ENCODE peak calls at places on chromosomes 7 and 10, in six cellular contexts. X is K562, Z is SK-N-SH, Y is GM12878, M is H1, T is HCT116. I is an unnamed sample.
A peak's percentile ranks its signal among the peaks of the same experiment; 100 is the strongest.

GRCh38 chr10:102115775-102116174 is 4.4 kb downstream of the LDB1 start:
- DNase-seq in Y (no peak), X (no peak), Z (no peak), M (no peak), T (no peak), I (no peak)

GRCh38 chr10:966466-967235 is 21.6 kb upstream of the GTPBP4 start:
- DNase-seq in Y (no peak), T (no peak), X (no peak), Z (no peak), M (no peak), I (no peak)

GRCh38 chr7:114622189-114622588 is 207.6 kb downstream of the FOXP2 start:
- DNase-seq in Z (no peak), M (no peak), Y (no peak), X (no peak), T (no peak), I (no peak)

GRCh38 chr7:2084331-2084730 is 148.4 kb downstream of the MAD1L1 start:
- DNase-seq in T (no peak), X (no peak), Y (no peak), Z (no peak), M (no peak), I (no peak)

GRCh38 chr7:23482686-23483085 is 12.4 kb upstream of the IGF2BP3 start:
- DNase-seq in T (no peak), M (no peak), Y (no peak), Z (no peak), X (no peak), I (no peak)

GRCh38 chr10:135601-136464 is 578 bp downstream of the ZMYND11 start:
- DNase-seq in Y (no peak), Z (peak; percentile 75), X (peak; percentile 43), T (no peak), M (peak; percentile 73), I (peak; percentile 65)

GRCh38 chr10:57849726-57850357 is 417.9 kb downstream of the IPMK start:
- DNase-seq in Y (no peak), X (no peak), M (no peak), Z (peak; percentile 1), T (no peak), I (no peak)

GRCh38 chr7:3861371-3861770 is 560.3 kb downstream of the SDK1 start:
- DNase-seq in X (no peak), T (no peak), M (no peak), Y (no peak), Z (no peak), I (no peak)

GRCh38 chr10:99520040-99520803 is 12.5 kb upstream of the NKX2-3 start:
- DNase-seq in Z (peak; percentile 15), M (peak; percentile 60), T (no peak), X (no peak), Y (no peak), I (no peak)

GRCh38 chr7:37971491-37971890 is 51.1 kb downstream of the EPDR1 start:
- DNase-seq in Z (no peak), T (no peak), X (no peak), M (no peak), Y (no peak), I (no peak)

GRCh38 chr7:37982423-37982822 is 62.0 kb downstream of the EPDR1 start:
- DNase-seq in T (no peak), X (no peak), Y (no peak), M (no peak), Z (no peak), I (no peak)

GRCh38 chr7:37973915-37974314 is 53.5 kb downstream of the EPDR1 start:
- DNase-seq in M (no peak), X (peak; percentile 41), Z (no peak), T (no peak), Y (no peak), I (no peak)

DNA sequence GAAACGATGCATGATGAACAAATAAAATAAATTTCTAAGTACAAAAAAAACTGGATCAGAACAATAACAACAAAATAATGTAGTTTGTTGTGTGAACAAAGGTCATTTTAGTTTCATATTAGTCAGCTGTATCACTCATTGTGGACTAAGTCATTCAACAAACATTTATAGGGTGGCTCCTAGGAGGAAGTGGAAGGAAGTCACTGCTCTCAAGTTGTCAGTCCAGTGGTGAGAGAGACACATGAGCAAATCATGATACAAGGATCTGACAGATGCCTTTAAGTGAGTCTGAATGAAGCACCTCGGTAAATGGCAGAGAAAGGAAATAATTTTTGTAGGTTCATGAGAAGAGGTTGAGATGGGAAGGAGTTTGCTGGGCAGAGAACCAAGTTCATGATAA is 56.8 kb downstream of the EPDR1 start:
- DNase-seq in T (no peak), Z (no peak), X (no peak), M (no peak), Y (no peak), I (peak; percentile 22)
- TF ChIP-seq JUND in T (no peak), Z (no peak), X (no peak), M (no peak), Y (no peak), I (no peak)

GRCh38 chr7:102434039-102434481 is 685 bp downstream of the ORAI2 start:
- DNase-seq in M (no peak), T (no peak), Y (no peak), X (peak; percentile 48), Z (peak; percentile 75), I (no peak)

GRCh38 chr7:102429141-102429904 is 4.1 kb upstream of the ORAI2 start:
- DNase-seq in M (no peak), X (no peak), T (no peak), Y (no peak), Z (no peak), I (no peak)

GRCh38 chr7:102432476-102433318 is 678 bp upstream of the ORAI2 start:
- DNase-seq in Z (no peak), X (peak; percentile 44), Y (no peak), M (no peak), T (no peak), I (no peak)

GRCh38 chr7:102433319-102434038 is at the start of gene ORAI2:
- DNase-seq in M (peak; percentile 86), Y (no peak), T (no peak), Z (peak; percentile 100), X (peak; percentile 99), I (peak; percentile 69)

GRCh38 chr7:102431617-102432298 is 1.6 kb upstream of the ORAI2 start:
- DNase-seq in Y (no peak), T (no peak), Z (no peak), X (no peak), M (no peak), I (peak; percentile 43)
- TF ChIP-seq JUND in Y (no peak), T (no peak), Z (no peak), X (no peak), M (no peak), I (no peak)

DNA sequence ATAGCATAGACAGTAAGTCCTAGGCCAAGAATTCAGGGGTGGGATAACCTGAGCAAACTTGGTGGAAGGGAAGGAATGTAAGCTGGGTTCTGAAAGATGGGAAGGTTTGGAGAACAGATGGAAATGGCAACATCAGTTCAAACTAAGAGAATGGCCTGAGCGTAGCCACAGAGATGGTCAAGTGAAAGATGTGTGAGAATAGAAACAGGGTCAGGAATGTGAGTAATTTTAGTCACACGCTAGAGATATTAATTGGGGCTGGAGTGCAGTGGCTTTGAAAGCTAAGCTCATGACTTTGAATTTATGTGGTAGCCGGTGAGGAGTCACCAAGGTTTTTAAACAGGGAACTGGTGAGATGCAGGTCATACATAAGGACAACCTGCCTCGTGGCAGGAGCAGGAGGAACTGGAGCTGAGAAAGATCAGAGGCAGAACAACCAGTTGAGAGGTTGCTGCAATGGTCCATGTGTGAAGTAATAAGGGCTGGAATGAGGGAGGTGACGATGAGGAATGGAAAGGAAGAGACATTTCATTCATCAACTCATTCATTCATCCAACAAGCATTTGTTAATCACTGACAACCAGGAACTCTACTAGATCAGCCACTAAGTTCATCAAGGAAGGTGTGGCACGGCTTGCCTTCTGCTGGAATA is 12.9 kb upstream of the SORBS1 start:
- DNase-seq in X (no peak), Z (no peak), M (no peak), T (no peak), Y (no peak), I (no peak)
- TF ChIP-seq JUND in X (no peak), Z (no peak), M (no peak), T (no peak), Y (no peak), I (no peak)

GRCh38 chr7:17558558-17559332 is 260.3 kb downstream of the AHR start:
- DNase-seq in M (no peak), T (no peak), Z (no peak), X (no peak), Y (no peak), I (no peak)

GRCh38 chr7:17558135-17558534 is 259.7 kb downstream of the AHR start:
- DNase-seq in Y (no peak), M (no peak), Z (no peak), X (no peak), T (no peak), I (no peak)

GRCh38 chr7:17560516-17560915 is 262.1 kb downstream of the AHR start:
- DNase-seq in Z (no peak), T (no peak), M (no peak), Y (no peak), X (no peak), I (no peak)

GRCh38 chr7:17560966-17561365 is 262.5 kb downstream of the AHR start:
- DNase-seq in T (no peak), Y (no peak), Z (no peak), M (no peak), X (no peak), I (no peak)

GRCh38 chr7:17559388-17559787 is 260.9 kb downstream of the AHR start:
- DNase-seq in Y (no peak), Z (no peak), T (no peak), X (no peak), M (no peak), I (peak; percentile 35)
- TF ChIP-seq JUND in Y (no peak), Z (no peak), T (no peak), X (no peak), M (no peak), I (no peak)

DNA sequence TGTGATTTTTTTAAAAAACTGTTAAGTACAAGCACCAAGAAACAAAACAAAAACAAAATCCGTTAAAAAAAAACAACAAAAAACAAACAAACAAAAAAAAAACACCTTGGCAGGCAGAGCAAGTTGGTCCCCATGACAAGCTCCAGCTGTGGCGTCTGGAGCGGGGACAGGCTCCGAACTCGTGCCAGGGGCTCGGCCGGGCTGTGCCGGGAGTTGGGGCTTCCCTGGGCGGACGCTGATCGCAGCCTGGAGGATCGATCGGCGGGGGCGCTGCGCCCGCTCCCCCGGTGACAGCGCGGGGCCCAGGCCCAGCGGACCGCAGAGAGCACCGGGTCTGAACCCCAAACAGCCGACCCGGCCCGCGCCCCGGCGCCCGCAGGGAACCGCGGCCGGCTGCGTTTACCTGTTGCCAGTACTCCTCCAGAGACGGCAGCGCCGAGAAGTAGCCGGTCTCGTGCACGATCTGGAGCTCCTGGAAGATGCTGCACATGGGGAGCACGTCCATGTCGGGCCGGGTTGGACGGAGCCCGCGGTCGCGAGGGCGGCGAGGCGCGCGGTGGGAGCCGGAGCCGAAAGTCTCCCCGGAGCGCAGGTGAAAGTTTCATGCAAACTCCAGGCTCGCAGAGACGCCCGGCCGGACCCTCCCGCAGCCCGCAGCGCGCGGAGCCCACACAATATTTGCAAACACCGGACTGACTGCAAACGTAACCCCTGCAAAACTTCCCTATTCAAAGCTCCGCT is at the start of gene KLF6:
- DNase-seq in M (peak; percentile 70), X (peak; percentile 62), Y (no peak), T (no peak), Z (peak; percentile 67), I (peak; percentile 34)
- TF ChIP-seq JUND in M (no peak), X (no peak), Y (no peak), T (no peak), Z (no peak), I (no peak)